ENCODE peak calls at places on chromosomes 16 and 17, in four cellular contexts. L is stomach, F is breast epithelium, R is PC-9. Q is an unnamed sample.

GRCh38 chr16:8676160-8676547 is 1.7 kb downstream of the ABAT start:
- DNase-seq in R (no peak), L (no peak), F (no peak), Q (no peak)

GRCh38 chr17:49078248-49078647 is 54.3 kb upstream of the B4GALNT2 start:
- DNase-seq in L (no peak), R (no peak), F (no peak), Q (no peak)

GRCh38 chr17:12395733-12396354 is 269.8 kb upstream of the MYOCD start:
- DNase-seq in F (no peak), R (no peak), L (peak; percentile 34), Q (no peak)

GRCh38 chr17:75565066-75565465 is 22.5 kb upstream of the MYO15B start:
- DNase-seq in R (peak; percentile 91), F (no peak), L (no peak), Q (peak; percentile 64)

GRCh38 chr17:47267354-47267828 is 13.8 kb downstream of the ITGB3 start:
- DNase-seq in R (peak; percentile 80), F (no peak), L (no peak), Q (peak; percentile 66)

GRCh38 chr16:13936596-13937081 is 16.7 kb downstream of the ERCC4 start:
- DNase-seq in L (no peak), R (peak; percentile 48), F (no peak), Q (no peak)

GRCh38 chr16:61862221-61862620 is 174.0 kb downstream of the CDH8 start:
- DNase-seq in F (no peak), L (no peak), R (no peak), Q (no peak)

GRCh38 chr17:83076930-83077329 is 2.5 kb upstream of the METRNL start:
- DNase-seq in R (no peak), L (no peak), F (no peak), Q (no peak)

GRCh38 chr17:37446027-37446426 is 39.3 kb downstream of the TADA2A start:
- DNase-seq in L (no peak), F (no peak), R (peak; percentile 92), Q (no peak)

GRCh38 chr17:55259684-55260111 is 5.1 kb upstream of the HLF start:
- DNase-seq in L (no peak), F (peak; percentile 48), R (no peak), Q (no peak)

GRCh38 chr16:4944333-4945281 is 7.7 kb upstream of the PPL start:
- DNase-seq in L (peak; percentile 94), R (peak; percentile 97), F (peak; percentile 92), Q (peak; percentile 86)

GRCh38 chr16:83449861-83450260 is 357.9 kb upstream of the HSBP1 start:
- DNase-seq in L (no peak), F (no peak), R (no peak), Q (no peak)

GRCh38 chr16:27205436-27206065 is 2.2 kb downstream of the KDM8 start:
- DNase-seq in F (no peak), R (no peak), L (no peak), Q (no peak)

GRCh38 chr16:2963611-2964415 is at the start of gene KREMEN2:
- DNase-seq in R (peak; percentile 70), F (no peak), L (no peak), Q (peak; percentile 75)

GRCh38 chr17:58187675-58188074 is 4.9 kb upstream of the EPX start:
- DNase-seq in F (no peak), R (peak; percentile 19), L (no peak), Q (no peak)

GRCh38 chr17:50114849-50115357 is 15.1 kb downstream of the SAMD14 start:
- DNase-seq in L (peak; percentile 45), R (peak; percentile 56), F (no peak), Q (peak; percentile 63)

GRCh38 chr17:51014129-51014528 is 106.5 kb downstream of the SPAG9 start:
- DNase-seq in R (no peak), L (no peak), F (no peak), Q (no peak)

GRCh38 chr17:14746784-14747575 is 446.1 kb downstream of the HS3ST3B1 start:
- DNase-seq in L (no peak), R (no peak), F (no peak), Q (no peak)

GRCh38 chr17:19718613-19719364 is 2.4 kb upstream of the SLC47A2 start:
- DNase-seq in R (no peak), L (no peak), F (no peak), Q (peak; percentile 44)

GRCh38 chr17:7293821-7294613 is 422 bp downstream of the YBX2 start:
- DNase-seq in L (peak; percentile 61), R (no peak), F (no peak), Q (no peak)

GRCh38 chr17:19714542-19715411 is 1.6 kb downstream of the SLC47A2 start:
- DNase-seq in R (no peak), L (no peak), F (no peak), Q (no peak)

GRCh38 chr17:30218689-30219266 is 16.7 kb downstream of the SLC6A4 start:
- DNase-seq in F (no peak), R (no peak), L (no peak), Q (no peak)

GRCh38 chr16:31709181-31709580 is 164.4 kb upstream of the ZNF267 start:
- DNase-seq in R (no peak), L (no peak), F (no peak), Q (no peak)

GRCh38 chr16:29983420-29984136 is 9.9 kb downstream of the TAOK2 start:
- DNase-seq in L (no peak), R (no peak), F (no peak), Q (no peak)

GRCh38 chr17:28747046-28747691 is 3.4 kb downstream of the TRAF4 start:
- DNase-seq in L (peak; percentile 91), R (peak; percentile 88), F (peak; percentile 95), Q (peak; percentile 57)

GRCh38 chr16:81523387-81524115 is 78.9 kb downstream of the CMIP start:
- DNase-seq in L (peak; percentile 62), R (peak; percentile 91), F (peak; percentile 69), Q (peak; percentile 92)

GRCh38 chr17:62076864-62077788 is 12.0 kb upstream of the MED13 start:
- DNase-seq in F (no peak), R (no peak), L (no peak), Q (no peak)

GRCh38 chr17:29005936-29006438 is at the start of gene SEZ6:
- DNase-seq in R (no peak), F (peak; percentile 20), L (peak; percentile 74), Q (no peak)

GRCh38 chr16:72501739-72502653 is 330.0 kb upstream of the PMFBP1 start:
- DNase-seq in R (no peak), F (no peak), L (peak; percentile 45), Q (peak; percentile 27)

GRCh38 chr16:85571563-85571812 is 41.6 kb upstream of the GSE1 start:
- DNase-seq in R (no peak), F (no peak), L (no peak), Q (no peak)
- H3K4me1 ChIP-seq in R (peaks cover 28% of the 10 kb centered on the region), F (peaks cover 31% of the 10 kb centered on the region), L (peaks cover 81% of the 10 kb centered on the region), Q (no peaks in the 10 kb centered on the region)

GRCh38 chr17:4936436-4936835 is 3.4 kb downstream of the SLC25A11 start:
- DNase-seq in F (no peak), L (no peak), R (no peak), Q (no peak)

GRCh38 chr17:4932756-4933155 is 679 bp downstream of the GP1BA start:
- DNase-seq in L (no peak), R (no peak), F (no peak), Q (no peak)

GRCh38 chr17:4933646-4934045 is 1.6 kb downstream of the GP1BA start:
- DNase-seq in R (no peak), L (no peak), F (no peak), Q (no peak)

GRCh38 chr17:4935650-4936049 is 3.6 kb downstream of the GP1BA start:
- DNase-seq in F (no peak), R (no peak), L (no peak), Q (no peak)

GRCh38 chr17:4934173-4934979 is 2.3 kb downstream of the GP1BA start:
- DNase-seq in R (peak; percentile 54), L (peak; percentile 69), F (peak; percentile 48), Q (no peak)
- TF ChIP-seq CTCF in R (no peak), L (no peak), F (no peak), Q (peak; percentile 42)

GRCh38 chr17:33640629-33641028 is 347.5 kb upstream of the ASIC2 start:
- DNase-seq in R (no peak), L (no peak), F (no peak), Q (no peak)

GRCh38 chr17:33642002-33642401 is 348.9 kb upstream of the ASIC2 start:
- DNase-seq in R (no peak), L (no peak), F (no peak), Q (no peak)

GRCh38 chr17:33637534-33637933 is 344.4 kb upstream of the ASIC2 start:
- DNase-seq in F (no peak), R (no peak), L (no peak), Q (no peak)

GRCh38 chr17:33639103-33639991 is 346.3 kb upstream of the ASIC2 start:
- DNase-seq in F (no peak), L (no peak), R (no peak), Q (no peak)
- H3K27ac ChIP-seq in F (peak overlapping the region; percentile 63), L (no peak overlapping the region), R (no peak overlapping the region), Q (no peak overlapping the region)

GRCh38 chr16:10939649-10940206 is 2.5 kb downstream of the DEXI start:
- DNase-seq in L (no peak), R (no peak), F (no peak), Q (no peak)

GRCh38 chr16:10938844-10939648 is 3.2 kb downstream of the DEXI start:
- DNase-seq in R (no peak), F (no peak), L (no peak), Q (no peak)

GRCh38 chr16:10942352-10943297 is at the start of gene DEXI:
- DNase-seq in F (peak; percentile 91), R (peak; percentile 74), L (peak; percentile 96), Q (peak; percentile 73)

GRCh38 chr16:10941127-10941933 is 938 bp downstream of the DEXI start:
- DNase-seq in R (no peak), F (no peak), L (no peak), Q (no peak)

GRCh38 chr16:10940501-10941079 is 1.7 kb downstream of the DEXI start:
- DNase-seq in F (no peak), L (no peak), R (no peak), Q (no peak)
- H3K4me1 ChIP-seq in F (peaks cover 45% of the 10 kb centered on the region), L (peaks cover 81% of the 10 kb centered on the region), R (peaks cover 35% of the 10 kb centered on the region), Q (peaks cover 10% of the 10 kb centered on the region)

GRCh38 chr16:23595951-23596720 is at the start of gene NDUFAB1:
- DNase-seq in L (peak; percentile 92), F (peak; percentile 77), R (peak; percentile 78), Q (peak; percentile 59)
- TF ChIP-seq CTCF in L (peak; percentile 100), F (peak; percentile 95), R (peak; percentile 87), Q (peak; percentile 99)

GRCh38 chr17:2635675-2636074 is 42.2 kb downstream of the PAFAH1B1 start:
- DNase-seq in R (no peak), F (no peak), L (no peak), Q (no peak)
- H3K27ac ChIP-seq in R (no peak overlapping the region), F (no peak overlapping the region), L (no peak overlapping the region), Q (no peak overlapping the region)

DNA sequence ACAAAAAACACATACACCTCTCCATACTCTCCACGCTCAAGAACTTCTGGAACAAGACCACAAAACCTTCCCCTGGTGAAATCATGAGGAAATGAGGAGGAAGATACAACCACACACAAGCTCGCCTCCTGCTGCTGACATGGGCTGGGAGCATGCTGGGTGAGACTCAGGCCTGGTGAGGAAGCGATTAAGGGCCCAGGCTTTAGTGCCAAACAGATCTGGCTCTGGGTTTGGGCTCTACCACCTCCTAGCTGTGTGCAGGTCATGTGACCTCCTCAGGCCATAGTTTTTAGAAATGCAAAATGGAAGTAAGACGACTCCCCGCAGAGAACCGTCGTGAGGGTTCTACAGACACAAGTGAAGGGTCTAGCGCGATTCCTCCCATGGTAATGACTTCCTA is 41.3 kb downstream of the VAC14 start:
- DNase-seq in R (no peak), L (no peak), F (no peak), Q (no peak)
- H3K4me1 ChIP-seq in R (peaks cover 21% of the 10 kb centered on the region), L (no peaks in the 10 kb centered on the region), F (no peaks in the 10 kb centered on the region), Q (peaks cover 8% of the 10 kb centered on the region)